ENCODE peak calls at places on chromosomes 6 and 20, in five cellular contexts. K is RWPE2, J is heart left ventricle, T is Right ventricle myocardium superior, W is left lobe of liver. G is an unnamed sample.
A peak's percentile ranks its signal among the peaks of the same experiment; 100 is the strongest.

GRCh38 chr20:16580596-16580995 is 7.3 kb upstream of the KIF16B start:
- ATAC-seq in K (peak; percentile 11), J (no peak), W (no peak), T (peak; percentile 12), G (no peak)

GRCh38 chr20:58569211-58570125 is 54.3 kb upstream of the APCDD1L start:
- ATAC-seq in J (no peak), T (no peak), W (no peak), K (no peak), G (no peak)

GRCh38 chr6:127858992-127859391 is 41.9 kb downstream of the THEMIS start:
- ATAC-seq in T (no peak), J (no peak), K (no peak), W (no peak), G (no peak)

GRCh38 chr20:44069203-44069931 is 117.6 kb downstream of the JPH2 start:
- ATAC-seq in K (no peak), J (peak; percentile 11), W (no peak), T (no peak), G (no peak)

GRCh38 chr6:112043032-112044007 is 10.6 kb upstream of the CCN6 start:
- ATAC-seq in W (peak; percentile 94), K (peak; percentile 98), J (peak; percentile 92), T (peak; percentile 96), G (peak; percentile 86)

GRCh38 chr6:149114167-149114566 is 203.3 kb upstream of the TAB2 start:
- ATAC-seq in J (peak; percentile 84), T (peak; percentile 87), K (no peak), W (no peak), G (no peak)

GRCh38 chr20:38246357-38247165 is 14.0 kb downstream of the KIAA1755 start:
- ATAC-seq in T (peak; percentile 61), W (peak; percentile 96), J (peak; percentile 45), K (no peak), G (peak; percentile 41)

GRCh38 chr6:106823732-106824351 is 150.7 kb downstream of the CD24 start:
- ATAC-seq in T (no peak), K (peak; percentile 31), J (no peak), W (no peak), G (no peak)

GRCh38 chr6:14638932-14639875 is 521.6 kb downstream of the CD83 start:
- ATAC-seq in K (no peak), T (peak; percentile 95), W (peak; percentile 26), J (peak; percentile 92), G (peak; percentile 63)

GRCh38 chr6:45900808-45901752 is 114.6 kb downstream of the CLIC5 start:
- ATAC-seq in J (peak; percentile 47), T (peak; percentile 71), W (no peak), K (no peak), G (peak; percentile 83)

GRCh38 chr6:107707346-107708270 is 116.5 kb downstream of the SCML4 start:
- ATAC-seq in T (no peak), K (no peak), J (peak; percentile 34), W (no peak), G (no peak)

GRCh38 chr6:163306000-163306399 is 108.5 kb upstream of the QKI start:
- ATAC-seq in W (no peak), J (no peak), K (no peak), T (no peak), G (no peak)

GRCh38 chr6:26223213-26223612 is 136.0 kb downstream of the HFE start:
- ATAC-seq in W (no peak), T (no peak), K (peak; percentile 41), J (no peak), G (no peak)

GRCh38 chr6:26269406-26270120 is 95.4 kb upstream of the BTN3A2 start:
- ATAC-seq in W (no peak), K (peak; percentile 0), J (no peak), T (no peak), G (no peak)

GRCh38 chr6:66198062-66198624 is 491.1 kb upstream of the EYS start:
- ATAC-seq in K (no peak), J (no peak), W (no peak), T (no peak), G (no peak)

GRCh38 chr6:70863343-70863742 is 93.5 kb downstream of the B3GAT2 start:
- ATAC-seq in T (no peak), K (no peak), J (no peak), W (no peak), G (no peak)

GRCh38 chr20:33531047-33531877 is 41.4 kb downstream of the CBFA2T2 start:
- ATAC-seq in W (peak; percentile 6), T (no peak), K (no peak), J (no peak), G (no peak)

GRCh38 chr6:33877982-33878381 is 74.2 kb upstream of the MLN start:
- ATAC-seq in K (no peak), J (no peak), W (peak; percentile 52), T (no peak), G (no peak)

GRCh38 chr20:3714092-3714491 is 1.7 kb upstream of the SIGLEC1 start:
- ATAC-seq in W (peak; percentile 19), T (peak; percentile 42), J (peak; percentile 65), K (no peak), G (peak; percentile 40)

GRCh38 chr20:24462461-24463010 is 6.9 kb upstream of the SYNDIG1 start:
- ATAC-seq in K (no peak), T (no peak), J (no peak), W (no peak), G (no peak)

GRCh38 chr6:117615981-117616961 is 14.0 kb upstream of the GOPC start:
- ATAC-seq in J (no peak), W (no peak), T (no peak), K (no peak), G (no peak)

GRCh38 chr6:158780963-158781691 is 38.0 kb downstream of the EZR start:
- ATAC-seq in K (peak; percentile 6), T (no peak), W (peak; percentile 79), J (no peak), G (no peak)

GRCh38 chr6:13273931-13274706 is 54.2 kb downstream of the TBC1D7 start:
- ATAC-seq in J (no peak), T (no peak), W (no peak), K (no peak), G (no peak)